ENCODE peak calls at places on chromosomes 12 and 14, in four cellular contexts. T is aorta, V is NCI-H460, R is NCI-H1092. Q is an unnamed sample.

GRCh38 chr14:72686101-72686500 is 207.8 kb downstream of the DPF3 start:
- DNase-seq in T (no peak), V (no peak), R (no peak), Q (no peak)

GRCh38 chr14:92584856-92585255 is 71.3 kb downstream of the RIN3 start:
- DNase-seq in T (no peak), V (no peak), R (no peak), Q (no peak)

GRCh38 chr14:101365329-101366158 is 195.8 kb upstream of the DIO3 start:
- DNase-seq in T (no peak), V (no peak), R (no peak), Q (no peak)

GRCh38 chr12:46342562-46343033 is 30.0 kb downstream of the SLC38A2 start:
- DNase-seq in T (no peak), V (peak; percentile 56), R (peak; percentile 3), Q (no peak)

GRCh38 chr14:50839048-50839447 is 8.1 kb upstream of the NIN start:
- DNase-seq in T (no peak), V (no peak), R (no peak), Q (no peak)

GRCh38 chr14:103140316-103141109 is 17.3 kb downstream of the TNFAIP2 start:
- DNase-seq in T (no peak), V (no peak), R (peak; percentile 17), Q (no peak)

GRCh38 chr12:42802688-42803279 is 213.2 kb upstream of the PRICKLE1 start:
- DNase-seq in T (no peak), V (no peak), R (no peak), Q (no peak)

GRCh38 chr12:132465269-132466190 is 24.4 kb upstream of the FBRSL1 start:
- DNase-seq in T (no peak), V (no peak), R (no peak), Q (no peak)

GRCh38 chr12:93571360-93571853 is 1.1 kb upstream of the SOCS2 start:
- DNase-seq in T (peak; percentile 87), V (peak; percentile 48), R (peak; percentile 14), Q (peak; percentile 53)

GRCh38 chr12:82608706-82609105 is 78.0 kb upstream of the TMTC2 start:
- DNase-seq in T (no peak), V (no peak), R (no peak), Q (no peak)

GRCh38 chr12:49777800-49778748 is 36.7 kb downstream of the TMBIM6 start:
- DNase-seq in T (no peak), V (peak; percentile 34), R (no peak), Q (no peak)

GRCh38 chr14:25026476-25027137 is 23.3 kb downstream of the STXBP6 start:
- DNase-seq in T (no peak), V (no peak), R (no peak), Q (no peak)

GRCh38 chr12:52243774-52244614 is 11.0 kb downstream of the KRT7 start:
- DNase-seq in T (peak; percentile 95), V (peak; percentile 85), R (peak; percentile 22), Q (no peak)

GRCh38 chr14:24196071-24197061 is 1.1 kb upstream of the TM9SF1 start:
- DNase-seq in T (no peak), V (no peak), R (no peak), Q (no peak)

GRCh38 chr14:78278464-78278863 is 108.3 kb downstream of the NRXN3 start:
- DNase-seq in T (no peak), V (no peak), R (peak; percentile 49), Q (no peak)

GRCh38 chr14:38505221-38506095 is 249.6 kb upstream of the CLEC14A start:
- DNase-seq in T (no peak), V (no peak), R (no peak), Q (no peak)

GRCh38 chr12:103768467-103769123 is 72.4 kb downstream of the NT5DC3 start:
- DNase-seq in T (no peak), V (no peak), R (no peak), Q (no peak)

GRCh38 chr12:90628213-90628612 is 326.8 kb downstream of the CCER1 start:
- DNase-seq in T (no peak), V (no peak), R (no peak), Q (no peak)

GRCh38 chr12:128052341-128052740 is 214.6 kb upstream of the TMEM132C start:
- DNase-seq in T (no peak), V (no peak), R (no peak), Q (no peak)

GRCh38 chr14:102430212-102430908 is 67.6 kb downstream of the TECPR2 start:
- DNase-seq in T (no peak), V (no peak), R (no peak), Q (no peak)

GRCh38 chr14:105351920-105352871 is 37.6 kb downstream of the PACS2 start:
- DNase-seq in T (peak; percentile 84), V (peak; percentile 88), R (peak; percentile 89), Q (no peak)

GRCh38 chr12:13252616-13253015 is 56.1 kb downstream of the EMP1 start:
- DNase-seq in T (no peak), V (no peak), R (no peak), Q (no peak)

GRCh38 chr12:56145218-56145617 is 7.2 kb upstream of the MYL6B start:
- DNase-seq in T (no peak), V (no peak), R (no peak), Q (no peak)

GRCh38 chr12:93547778-93548177 is 24.7 kb upstream of the SOCS2 start:
- DNase-seq in T (no peak), V (no peak), R (no peak), Q (no peak)

Q was measured in cortex of kidney.